ENCODE peak calls at places on chromosome 11, in five cellular contexts. A, T, B, K and N are unnamed samples.

GRCh38 chr11:3616721-3617460 is 24.9 kb downstream of the ART5 start:
- DNase-seq in A (no peak), T (no peak), B (no peak), K (no peak), N (no peak)

GRCh38 chr11:12064136-12064953 is 46.0 kb upstream of the MICAL2 start:
- DNase-seq in A (no peak), T (no peak), B (no peak), K (no peak), N (no peak)

GRCh38 chr11:48103621-48104561 is 112.7 kb upstream of the OR4B1 start:
- DNase-seq in A (no peak), T (no peak), B (no peak), K (no peak), N (peak; percentile 58)

GRCh38 chr11:74634537-74634936 is 42.2 kb downstream of the POLD3 start:
- DNase-seq in A (no peak), T (no peak), B (no peak), K (no peak), N (peak; percentile 58)

GRCh38 chr11:120021978-120022377 is 115.9 kb downstream of the TRIM29 start:
- DNase-seq in A (no peak), T (no peak), B (no peak), K (no peak), N (no peak)

GRCh38 chr11:68942090-68942620 is 38.5 kb downstream of the IGHMBP2 start:
- DNase-seq in A (no peak), T (no peak), B (no peak), K (no peak), N (no peak)

GRCh38 chr11:30016588-30017363 is at the start of gene KCNA4:
- DNase-seq in A (no peak), T (no peak), B (peak; percentile 71), K (no peak), N (no peak)

GRCh38 chr11:66069715-66070603 is at the start of gene PACS1:
- DNase-seq in A (peak; percentile 72), T (peak; percentile 26), B (peak; percentile 92), K (no peak), N (peak; percentile 83)

GRCh38 chr11:118971646-118972045 is at the start of gene FOXR1:
- DNase-seq in A (no peak), T (no peak), B (no peak), K (no peak), N (no peak)

GRCh38 chr11:121895919-121896318 is 220.1 kb downstream of the BLID start:
- DNase-seq in A (no peak), T (peak; percentile 77), B (no peak), K (no peak), N (no peak)

GRCh38 chr11:61854206-61854875 is 26.2 kb downstream of the FADS2 start:
- DNase-seq in A (no peak), T (no peak), B (peak; percentile 53), K (no peak), N (no peak)

GRCh38 chr11:76621866-76622265 is 48.7 kb downstream of the LRRC32 start:
- DNase-seq in A (no peak), T (no peak), B (peak; percentile 37), K (no peak), N (no peak)

GRCh38 chr11:56122073-56122472 is at the start of gene OR8H3:
- DNase-seq in A (no peak), T (no peak), B (no peak), K (no peak), N (no peak)

GRCh38 chr11:71467164-71467563 is 14.2 kb downstream of the NADSYN1 start:
- DNase-seq in A (no peak), T (no peak), B (no peak), K (no peak), N (no peak)

GRCh38 chr11:36075053-36075452 is 131.2 kb downstream of the LDLRAD3 start:
- DNase-seq in A (no peak), T (peak; percentile 55), B (no peak), K (no peak), N (no peak)

GRCh38 chr11:95490625-95491024 is 259.6 kb upstream of the SESN3 start:
- DNase-seq in A (no peak), T (no peak), B (no peak), K (no peak), N (no peak)

GRCh38 chr11:10307411-10308207 is 2.7 kb downstream of the ADM start:
- DNase-seq in A (peak; percentile 67), T (peak; percentile 63), B (peak; percentile 92), K (no peak), N (peak; percentile 63)

GRCh38 chr11:19933132-19933735 is 220.6 kb downstream of the NAV2 start:
- DNase-seq in A (no peak), T (no peak), B (no peak), K (no peak), N (no peak)